ENCODE peak calls at places on chromosomes 3 and 15, in seven cellular contexts. X, B, N, Q, G, U and V are unnamed samples.

GRCh38 chr3:10693457-10693856 is 122.6 kb upstream of the SLC6A11 start:
- DNase-seq in U (no peak), B (no peak), G (no peak), Q (no peak), N (peak; percentile 27), X (no peak), V (no peak)

GRCh38 chr3:123791898-123792297 is 92.2 kb downstream of the MYLK start:
- DNase-seq in X (no peak), U (no peak), Q (peak; percentile 51), N (no peak), G (no peak), B (no peak), V (no peak)

GRCh38 chr3:8595252-8595934 is 49.2 kb downstream of the SSUH2 start:
- DNase-seq in U (no peak), G (no peak), N (no peak), Q (no peak), B (no peak), X (no peak), V (no peak)

GRCh38 chr15:42193383-42193782 is 14.7 kb downstream of the VPS39 start:
- DNase-seq in N (no peak), X (no peak), G (no peak), B (no peak), U (no peak), Q (no peak), V (no peak)

GRCh38 chr3:12149029-12149428 is 9.7 kb downstream of the TIMP4 start:
- DNase-seq in G (no peak), U (no peak), X (no peak), B (no peak), N (no peak), Q (no peak), V (no peak)

GRCh38 chr3:144556392-144556791 is 584.8 kb downstream of the DIPK2A start:
- DNase-seq in Q (peak; percentile 69), B (no peak), G (no peak), N (no peak), U (no peak), X (no peak), V (no peak)

GRCh38 chr15:40782609-40783227 is 12.9 kb downstream of the C15orf62 start:
- DNase-seq in B (peak; percentile 68), N (peak; percentile 81), Q (peak; percentile 28), U (peak; percentile 85), G (peak; percentile 86), X (no peak), V (peak; percentile 67)

GRCh38 chr3:45145681-45146614 is at the start of gene CDCP1:
- DNase-seq in Q (peak; percentile 40), G (peak; percentile 54), U (peak; percentile 78), N (peak; percentile 83), B (no peak), X (no peak), V (peak; percentile 74)

GRCh38 chr15:68599560-68600071 is 20.8 kb downstream of the CORO2B start:
- DNase-seq in Q (peak; percentile 91), B (no peak), N (peak; percentile 93), X (no peak), G (peak; percentile 50), U (no peak), V (no peak)

GRCh38 chr3:52895416-52895815 is 1.9 kb downstream of the STIMATE start:
- DNase-seq in B (no peak), N (no peak), G (no peak), Q (no peak), U (no peak), X (no peak), V (no peak)

GRCh38 chr3:183386651-183387050 is 41.8 kb downstream of the MCF2L2 start:
- DNase-seq in Q (no peak), X (no peak), B (no peak), U (no peak), N (no peak), G (peak; percentile 37), V (no peak)

GRCh38 chr3:127373701-127374625 is 86.1 kb upstream of the PRR20G start:
- DNase-seq in U (no peak), X (no peak), B (peak; percentile 8), N (peak; percentile 71), Q (peak; percentile 22), G (no peak), V (no peak)

GRCh38 chr3:73999501-73999900 is 374.8 kb upstream of the PDZRN3 start:
- DNase-seq in G (no peak), U (no peak), N (no peak), Q (peak; percentile 38), X (no peak), B (no peak), V (no peak)

GRCh38 chr3:64928683-64929082 is 240.9 kb upstream of the ADAMTS9 start:
- DNase-seq in X (no peak), G (no peak), U (no peak), B (no peak), Q (no peak), N (no peak), V (no peak)

GRCh38 chr3:193910310-193910709 is 225.6 kb upstream of the HES1 start:
- DNase-seq in B (no peak), U (no peak), G (no peak), N (no peak), X (no peak), Q (no peak), V (no peak)

GRCh38 chr3:154427685-154428291 is 2.2 kb downstream of the GPR149 start:
- DNase-seq in U (no peak), N (peak; percentile 65), B (no peak), G (no peak), Q (no peak), X (no peak), V (no peak)

GRCh38 chr15:33956397-33956796 is 11.9 kb upstream of the CHRM5 start:
- DNase-seq in X (no peak), U (no peak), Q (no peak), B (no peak), N (no peak), G (no peak), V (no peak)

GRCh38 chr15:54990793-54991192 is 205.9 kb downstream of the RSL24D1 start:
- DNase-seq in U (no peak), G (no peak), X (no peak), N (no peak), Q (no peak), B (no peak), V (no peak)

GRCh38 chr3:184740509-184741258 is 28.8 kb upstream of the MAGEF1 start:
- DNase-seq in B (peak; percentile 54), U (peak; percentile 57), N (no peak), X (peak; percentile 88), G (no peak), Q (peak; percentile 87), V (peak; percentile 99)

GRCh38 chr15:28107111-28107893 is 8.2 kb upstream of the OCA2 start:
- DNase-seq in B (no peak), G (no peak), X (no peak), Q (peak; percentile 48), U (no peak), N (peak; percentile 63), V (no peak)
- TF ChIP-seq EZH2 in B (no peak), G (no peak), X (peak; percentile 68), Q (no peak), U (no peak), N (peak; percentile 80), V (no peak)

DNA sequence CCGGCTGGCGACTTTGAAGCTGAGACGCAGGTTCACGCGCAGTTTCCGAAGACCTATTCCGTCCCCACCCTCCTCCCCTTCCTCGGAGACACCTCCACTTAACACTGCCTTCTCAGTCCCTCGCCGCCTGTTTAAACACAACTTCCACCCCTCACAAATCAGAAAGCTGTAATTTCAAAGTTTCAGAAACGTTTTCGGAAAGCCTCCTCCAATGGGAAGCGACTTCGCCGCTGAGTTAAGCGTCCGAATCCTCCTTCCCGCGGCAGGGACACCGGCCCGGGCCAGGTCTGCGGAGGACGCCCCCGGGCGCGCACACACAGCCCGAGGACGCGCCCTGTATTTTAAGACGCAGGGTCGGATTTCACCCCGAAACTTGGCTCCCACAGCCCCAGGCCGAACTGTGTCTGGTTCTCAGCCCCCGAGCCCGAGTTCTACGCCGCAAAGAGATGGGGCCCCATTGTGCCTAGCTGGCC is 554 bp upstream of the LRRN1 start:
- DNase-seq in G (peak; percentile 49), N (peak; percentile 86), U (peak; percentile 3), B (no peak), X (no peak), Q (peak; percentile 12), V (no peak)
- H2AFZ ChIP-seq in G (peak overlapping the region; percentile 64), N (peak overlapping the region; percentile 44), U (no peak overlapping the region), B (no peak overlapping the region), X (peak overlapping the region; percentile 27), Q (no peak overlapping the region), V (peak overlapping the region; percentile 39)

DNA sequence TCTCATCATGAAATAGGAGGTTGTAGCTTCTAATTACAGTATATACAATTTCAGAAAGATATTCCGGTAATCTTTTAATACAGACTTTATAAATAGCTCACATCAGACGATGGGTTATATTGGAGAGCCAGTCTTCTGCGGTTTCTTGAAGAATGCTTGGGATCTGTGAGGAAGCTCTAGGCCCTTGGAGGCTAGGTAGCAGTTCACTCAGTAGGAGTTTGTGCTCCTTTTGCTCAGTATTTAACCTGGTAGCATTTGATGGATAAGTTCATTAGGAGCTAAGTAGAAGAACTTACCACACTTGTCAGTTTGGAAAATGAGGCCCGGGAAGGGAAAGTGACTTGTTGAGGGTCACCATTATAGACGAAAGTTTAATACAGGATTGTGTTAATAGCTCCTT is 2.8 kb downstream of the FNDC3B start:
- DNase-seq in U (no peak), G (no peak), B (no peak), Q (peak; percentile 60), X (no peak), N (no peak), V (peak; percentile 39)
- H3K27ac ChIP-seq in U (peak overlapping the region; percentile 96), G (peak overlapping the region; percentile 99), B (no peak overlapping the region), Q (peak overlapping the region; percentile 98), X (peak overlapping the region; percentile 85), N (no peak overlapping the region), V (peak overlapping the region; percentile 97)

GRCh38 chr3:147422226-147422933 is 13.2 kb downstream of the ZIC1 start:
- DNase-seq in G (no peak), N (no peak), Q (no peak), B (no peak), X (no peak), U (no peak), V (no peak)

GRCh38 chr3:147422934-147423599 is 13.9 kb downstream of the ZIC1 start:
- DNase-seq in Q (peak; percentile 48), U (no peak), X (no peak), N (peak; percentile 70), B (no peak), G (no peak), V (no peak)

GRCh38 chr3:147419731-147420360 is 10.7 kb downstream of the ZIC1 start:
- DNase-seq in U (no peak), X (no peak), N (no peak), Q (no peak), B (no peak), G (no peak), V (no peak)

GRCh38 chr3:147420361-147421183 is 11.4 kb downstream of the ZIC1 start:
- DNase-seq in X (no peak), U (no peak), G (no peak), B (no peak), Q (no peak), N (no peak), V (no peak)

DNA sequence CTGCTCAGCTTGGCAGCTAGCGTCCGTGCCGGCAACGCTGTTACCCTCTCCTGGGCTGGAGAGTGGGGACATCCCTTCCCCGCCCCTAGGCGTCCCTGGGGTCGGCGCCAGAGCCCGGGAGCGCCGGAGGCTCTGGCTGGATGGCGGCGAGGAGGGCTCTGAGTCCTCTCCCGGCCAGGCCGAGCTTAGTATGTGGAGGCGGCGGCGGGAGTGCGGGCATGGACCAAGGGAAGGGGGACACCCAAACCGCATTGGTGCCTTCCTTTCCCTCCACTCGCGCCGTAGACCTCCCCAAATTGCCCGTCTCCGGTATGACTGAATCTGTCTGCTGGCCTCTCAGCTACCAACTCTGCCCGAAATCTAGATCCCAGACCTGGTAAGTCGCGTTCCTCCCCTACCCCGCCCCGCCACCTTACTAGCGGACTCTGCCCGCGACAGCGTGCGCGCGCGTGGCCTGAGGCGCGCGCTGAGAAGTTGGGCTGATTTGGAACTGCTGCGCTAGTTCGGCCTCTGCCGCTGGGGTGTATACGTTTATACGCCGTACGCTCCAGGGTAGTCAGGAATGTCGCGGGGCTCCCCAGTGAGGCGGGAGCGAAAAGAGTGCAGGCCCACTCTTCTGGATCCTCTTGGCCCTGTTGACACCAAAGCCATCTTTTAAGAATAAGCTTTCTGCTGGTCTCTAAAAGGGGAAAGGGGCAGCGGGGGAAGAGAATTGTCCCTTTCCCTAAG is 12.2 kb downstream of the ZIC1 start:
- DNase-seq in N (peak; percentile 75), B (no peak), Q (peak; percentile 64), G (no peak), U (no peak), X (no peak), V (no peak)
- TF ChIP-seq EZH2 in N (peak; percentile 95), B (no peak), Q (no peak), G (peak; percentile 88), U (no peak), X (no peak), V (peak; percentile 49)